ENCODE peak calls at places on chromosomes 13 and 19, in five cellular contexts. X is substantia nigra; Z is nephron progenitor cell; T is SHP77; N is stimulated activated CD8-positive, alpha-beta memory T cell treated with anti-CD3 and anti-CD28 coated beads, Interleukin-7, amount 100 ng/mL, for 1 hour. E is an unnamed sample.

GRCh38 chr19:11506101-11506555 is 489 bp upstream of the ZNF653 start:
- DNase-seq in T (peak; percentile 64), X (no peak), Z (no peak), N (no peak), E (no peak)

GRCh38 chr19:51796195-51796679 is 1.3 kb downstream of the FPR3 start:
- DNase-seq in N (no peak), T (no peak), Z (no peak), X (peak; percentile 12), E (no peak)

GRCh38 chr19:15831626-15832025 is 16.2 kb upstream of the OR10H1 start:
- DNase-seq in X (no peak), T (no peak), Z (no peak), N (no peak), E (no peak)

GRCh38 chr13:29436291-29436690 is 159.2 kb downstream of the SLC7A1 start:
- DNase-seq in X (no peak), N (no peak), T (no peak), Z (no peak), E (peak; percentile 91)

GRCh38 chr13:75803175-75803611 is 167.1 kb downstream of the LMO7 start:
- DNase-seq in X (no peak), T (peak; percentile 2), N (no peak), Z (no peak), E (no peak)

GRCh38 chr19:10552596-10553053 is 8.9 kb downstream of the ATG4D start:
- DNase-seq in Z (no peak), T (no peak), N (no peak), X (no peak), E (peak; percentile 23)

GRCh38 chr13:99610702-99611289 is 109.5 kb downstream of the TM9SF2 start:
- DNase-seq in X (no peak), Z (no peak), T (no peak), N (no peak), E (no peak)

GRCh38 chr19:4414144-4414799 is 11.8 kb downstream of the CHAF1A start:
- DNase-seq in X (no peak), Z (no peak), N (no peak), T (no peak), E (peak; percentile 67)

GRCh38 chr19:55005684-55006488 is 32.2 kb downstream of the GP6 start:
- DNase-seq in N (peak; percentile 11), T (peak; percentile 82), X (no peak), Z (peak; percentile 8), E (peak; percentile 85)

GRCh38 chr19:1133471-1133929 is 29.7 kb downstream of the GPX4 start:
- DNase-seq in Z (no peak), X (no peak), T (peak; percentile 21), N (peak; percentile 51), E (no peak)

GRCh38 chr13:36891752-36892151 is 28.3 kb downstream of the SMAD9 start:
- DNase-seq in N (no peak), T (no peak), Z (no peak), X (no peak), E (no peak)

GRCh38 chr13:99575376-99575775 is 74.1 kb downstream of the TM9SF2 start:
- DNase-seq in T (no peak), X (no peak), Z (no peak), N (no peak), E (no peak)

GRCh38 chr13:42056146-42056545 is 7.7 kb downstream of the DGKH start:
- DNase-seq in T (no peak), N (no peak), X (no peak), Z (no peak), E (no peak)

GRCh38 chr13:44013666-44014291 is 134.1 kb downstream of the LACC1 start:
- DNase-seq in T (no peak), X (no peak), Z (no peak), N (no peak), E (peak; percentile 43)

GRCh38 chr13:60329221-60329983 is 67.6 kb upstream of the TDRD3 start:
- DNase-seq in T (peak; percentile 14), X (peak; percentile 16), Z (peak; percentile 45), N (no peak), E (peak; percentile 53)

GRCh38 chr13:80469841-80470378 is 129.0 kb upstream of the SPRY2 start:
- DNase-seq in Z (no peak), X (no peak), N (no peak), T (no peak), E (peak; percentile 92)

GRCh38 chr13:20940083-20940482 is 37.5 kb upstream of the XPO4 start:
- DNase-seq in Z (no peak), X (no peak), N (no peak), T (no peak), E (no peak)

GRCh38 chr19:1247747-1248453 is 483 bp upstream of the MIDN start:
- DNase-seq in X (peak; percentile 73), N (no peak), Z (peak; percentile 57), T (no peak), E (peak; percentile 63)

GRCh38 chr19:13621413-13621812 is 115.1 kb upstream of the CACNA1A start:
- DNase-seq in Z (no peak), N (no peak), X (no peak), T (no peak), E (peak; percentile 85)

GRCh38 chr19:46716672-46717033 is 261 bp downstream of the PRKD2 start:
- DNase-seq in T (no peak), X (no peak), Z (peak; percentile 28), N (no peak), E (peak; percentile 27)

GRCh38 chr19:2034729-2035589 is 16.1 kb downstream of the MKNK2 start:
- DNase-seq in N (no peak), T (peak; percentile 93), X (no peak), Z (peak; percentile 53), E (peak; percentile 62)

GRCh38 chr19:42542791-42543190 is 14.5 kb upstream of the CEACAM1 start:
- DNase-seq in N (no peak), X (no peak), T (no peak), Z (no peak), E (no peak)

E was measured in MCF 10A.